ENCODE peak calls at places on chromosomes 12 and 14, in four cellular contexts. Q, T, W and J are unnamed samples.

GRCh38 chr12:32087301-32087700 is 19.3 kb upstream of the BICD1 start:
- DNase-seq in T (no peak), Q (no peak), W (no peak), J (no peak)

GRCh38 chr12:39145175-39145999 is 240.0 kb upstream of the CPNE8 start:
- DNase-seq in Q (no peak), T (no peak), W (peak), J (no peak)

GRCh38 chr12:104958946-104959841 is 1.1 kb upstream of the SLC41A2 start:
- DNase-seq in W (peak), T (no peak), Q (no peak), J (no peak)

GRCh38 chr14:75793806-75794205 is 132.8 kb downstream of the TTLL5 start:
- DNase-seq in Q (no peak), W (no peak), T (no peak), J (no peak)

GRCh38 chr12:88334271-88334670 is 192.2 kb downstream of the TMTC3 start:
- DNase-seq in W (no peak), T (no peak), Q (peak), J (no peak)

GRCh38 chr12:71299541-71300376 is 139.8 kb upstream of the LGR5 start:
- DNase-seq in Q (no peak), T (no peak), W (no peak), J (no peak)

GRCh38 chr12:22271036-22271435 is 63.5 kb downstream of the ST8SIA1 start:
- DNase-seq in Q (peak), T (no peak), W (no peak), J (no peak)

GRCh38 chr12:101407054-101407437 is 526 bp downstream of the ARL1 start:
- DNase-seq in T (no peak), W (no peak), Q (peak), J (no peak)

GRCh38 chr12:65276923-65277322 is 1.6 kb upstream of the MSRB3 start:
- DNase-seq in Q (no peak), W (no peak), T (no peak), J (no peak)

GRCh38 chr14:79354336-79354735 is 857.0 kb downstream of the DIO2 start:
- DNase-seq in W (no peak), T (no peak), Q (no peak), J (no peak)

GRCh38 chr12:92465786-92466185 is 237.0 kb upstream of the PLEKHG7 start:
- DNase-seq in T (no peak), W (no peak), Q (no peak), J (no peak)

GRCh38 chr12:30796508-30796780 is 41.7 kb upstream of the CAPRIN2 start:
- DNase-seq in W (no peak), T (no peak), Q (no peak), J (no peak)

GRCh38 chr14:36258241-36258640 is 62.2 kb downstream of the MBIP start:
- DNase-seq in Q (no peak), W (no peak), T (no peak), J (no peak)

GRCh38 chr14:38366374-38366773 is 110.5 kb upstream of the CLEC14A start:
- DNase-seq in T (no peak), Q (no peak), W (no peak), J (no peak)

GRCh38 chr14:90743826-90744225 is 72.4 kb downstream of the TTC7B start:
- DNase-seq in Q (no peak), T (no peak), W (no peak), J (no peak)

GRCh38 chr14:74357585-74357984 is 9.3 kb downstream of the VRTN start:
- DNase-seq in Q (no peak), W (no peak), T (no peak), J (no peak)

GRCh38 chr12:61412209-61412608 is 848.0 kb upstream of the USP15 start:
- DNase-seq in T (no peak), Q (no peak), W (no peak), J (no peak)

GRCh38 chr12:117072736-117073475 is 26.3 kb downstream of the TESC start:
- DNase-seq in W (no peak), T (no peak), Q (no peak), J (no peak)

GRCh38 chr14:21039059-21039422 is 3.1 kb upstream of the RNASE7 start:
- DNase-seq in T (peak), Q (peak), W (no peak), J (peak)

GRCh38 chr14:43938588-43939281 is 568.3 kb downstream of the FSCB start:
- DNase-seq in W (no peak), Q (no peak), T (no peak), J (no peak)

GRCh38 chr12:1724250-1724649 is 33.4 kb downstream of the ADIPOR2 start:
- DNase-seq in Q (no peak), W (no peak), T (no peak), J (no peak)

GRCh38 chr12:103779410-103780092 is 61.5 kb downstream of the NT5DC3 start:
- DNase-seq in T (no peak), Q (no peak), W (no peak), J (no peak)

GRCh38 chr14:100434033-100434601 is 111.0 kb downstream of the SLC25A47 start:
- DNase-seq in Q (no peak), W (no peak), T (no peak), J (no peak)

GRCh38 chr14:34810028-34810427 is 65.1 kb downstream of the BAZ1A start:
- DNase-seq in T (no peak), W (no peak), Q (no peak), J (no peak)

GRCh38 chr12:130401703-130402102 is 64.0 kb downstream of the PIWIL1 start:
- DNase-seq in W (no peak), T (no peak), Q (no peak), J (no peak)

GRCh38 chr12:4538207-4539160 is at the start of gene RAD51AP1:
- DNase-seq in Q (peak), T (peak), W (peak), J (peak)

GRCh38 chr14:64704145-64704742 is at the start of gene PLEKHG3:
- DNase-seq in W (peak), Q (peak), T (peak), J (peak)

DNA sequence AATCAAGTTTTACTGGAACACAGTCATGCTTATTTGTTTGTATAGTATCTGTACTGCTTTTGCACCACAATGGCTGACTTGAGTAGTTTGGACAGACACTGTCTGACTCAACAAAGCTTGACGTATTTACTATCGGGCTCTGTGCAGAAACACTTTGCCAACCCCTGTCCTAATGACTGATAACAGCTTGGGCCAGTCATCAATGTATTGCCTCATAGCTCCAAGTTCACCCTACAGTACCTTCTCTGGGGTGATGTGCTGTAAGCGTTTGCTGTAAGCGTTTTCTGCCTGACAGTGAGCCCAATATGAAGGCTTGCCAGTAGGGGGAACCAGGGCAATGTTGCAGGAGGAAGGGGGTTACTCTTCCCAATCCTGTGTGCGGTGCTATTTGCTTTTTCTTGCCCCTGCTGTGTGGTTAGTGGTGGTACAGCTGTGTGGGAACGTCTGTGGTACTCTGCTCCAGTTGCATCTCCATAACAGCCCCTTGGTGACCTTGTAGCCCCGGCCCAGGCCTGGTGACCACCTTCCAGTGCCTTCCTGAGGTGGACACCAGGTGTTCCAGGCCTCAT is 5.4 kb upstream of the CCDC177 start:
- DNase-seq in T (no peak), Q (peak), W (peak), J (peak)
- TF ChIP-seq CTCF in T (no peak), Q (peak), W (peak), J (no peak)

GRCh38 chr12:114636723-114637480 is 47.1 kb downstream of the TBX3 start:
- DNase-seq in T (no peak), Q (no peak), W (no peak), J (no peak)
- TF ChIP-seq CTCF in T (no peak), Q (peak), W (peak), J (no peak)

GRCh38 chr14:92993302-92993701 is 70.4 kb downstream of the CHGA start:
- DNase-seq in T (no peak), W (no peak), Q (no peak), J (no peak)

GRCh38 chr14:92994942-92995341 is 72.0 kb downstream of the CHGA start:
- DNase-seq in Q (no peak), W (no peak), T (no peak), J (no peak)

GRCh38 chr14:92997343-92998061 is 74.6 kb downstream of the CHGA start:
- DNase-seq in W (no peak), T (no peak), Q (no peak), J (no peak)

GRCh38 chr14:92991536-92991935 is 68.6 kb downstream of the CHGA start:
- DNase-seq in Q (no peak), W (no peak), T (no peak), J (no peak)

DNA sequence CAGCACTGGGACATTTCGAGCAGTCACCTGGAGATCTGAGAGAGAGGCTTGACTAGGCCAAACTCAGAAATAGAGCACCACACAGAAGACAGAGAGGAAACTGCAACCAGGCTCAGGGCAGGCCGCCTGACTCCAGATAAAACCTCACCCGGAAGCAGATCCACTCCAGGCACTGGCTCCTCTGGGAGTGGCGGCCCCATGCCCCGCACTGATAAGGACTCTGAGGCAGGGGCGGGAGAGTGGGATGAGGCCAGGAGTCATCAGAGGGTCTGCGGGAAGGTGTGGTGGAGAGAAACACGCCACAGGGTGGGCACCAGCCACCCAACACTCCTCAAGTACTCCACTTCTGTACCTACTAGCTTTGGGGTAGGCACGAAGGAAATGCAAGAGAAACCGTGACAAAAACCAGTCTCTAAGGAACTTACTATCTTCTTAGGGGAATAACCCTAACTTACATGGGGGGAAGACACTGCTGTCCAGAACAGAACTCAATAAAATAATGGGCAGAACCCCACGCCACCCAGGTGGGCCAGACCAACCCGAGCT is 71.3 kb downstream of the CHGA start:
- DNase-seq in W (no peak), T (no peak), Q (no peak), J (no peak)
- TF ChIP-seq CTCF in W (no peak), T (no peak), Q (no peak), J (no peak)

DNA sequence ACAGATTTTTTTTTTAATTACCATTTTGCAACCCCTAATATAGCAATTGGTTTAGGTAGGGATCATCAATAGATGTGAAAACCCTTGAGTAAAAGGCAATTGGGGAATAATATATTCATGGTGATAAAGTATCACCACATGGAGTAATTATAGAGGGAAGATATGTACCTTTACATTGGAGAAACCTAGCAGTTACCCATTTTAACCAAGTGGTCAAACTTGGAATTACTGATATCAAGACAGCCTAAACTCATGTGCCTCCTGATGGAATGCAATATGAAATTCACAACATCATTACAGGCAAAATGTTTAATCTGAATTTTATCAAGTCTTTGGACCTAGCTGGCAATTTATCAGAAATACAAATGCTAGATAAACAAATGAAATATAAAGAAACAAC is 6.7 kb upstream of the SLC10A1 start:
- DNase-seq in T (no peak), W (no peak), Q (no peak), J (no peak)
- TF ChIP-seq CTCF in T (no peak), W (no peak), Q (peak), J (no peak)

GRCh38 chr12:9149372-9149771 is 33.7 kb upstream of the A2M start:
- DNase-seq in Q (no peak), T (no peak), W (no peak), J (no peak)
- TF ChIP-seq CTCF in Q (no peak), T (no peak), W (no peak), J (no peak)

GRCh38 chr12:131836193-131836592 is 8.0 kb downstream of the MMP17 start:
- DNase-seq in T (no peak), W (no peak), Q (no peak), J (no peak)
- TF ChIP-seq CTCF in T (no peak), W (peak), Q (peak), J (no peak)

GRCh38 chr12:41992692-41993215 is 151.9 kb downstream of the GXYLT1 start:
- DNase-seq in W (no peak), T (no peak), Q (no peak), J (no peak)

GRCh38 chr12:41993283-41993682 is 151.4 kb downstream of the GXYLT1 start:
- DNase-seq in Q (no peak), W (no peak), T (no peak), J (no peak)

GRCh38 chr12:41988715-41989114 is 156.0 kb downstream of the GXYLT1 start:
- DNase-seq in T (no peak), Q (no peak), W (no peak), J (no peak)

DNA sequence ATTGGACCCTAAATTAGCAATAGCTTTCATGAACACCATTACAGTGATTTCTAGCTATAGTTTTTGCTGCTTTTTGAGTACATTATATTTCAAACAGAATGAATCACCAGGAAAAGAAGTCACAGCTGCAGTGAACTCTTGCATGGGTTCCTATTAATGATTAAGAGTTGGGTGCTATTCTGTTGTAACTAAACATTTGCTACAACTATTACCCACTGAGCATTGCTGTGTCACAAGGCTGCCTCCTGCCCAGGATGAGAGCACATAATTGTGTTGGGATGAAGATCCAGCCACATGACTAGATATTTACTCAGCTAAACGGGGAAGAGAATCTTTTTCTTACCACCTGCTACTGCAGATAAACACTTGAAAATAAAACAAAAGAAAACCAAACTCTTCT is 152.6 kb downstream of the GXYLT1 start:
- DNase-seq in Q (no peak), W (no peak), T (no peak), J (no peak)
- TF ChIP-seq CTCF in Q (no peak), W (no peak), T (no peak), J (no peak)

GRCh38 chr12:113050808-113051207 is 5.7 kb upstream of the DTX1 start:
- DNase-seq in T (no peak), Q (no peak), W (no peak), J (no peak)

GRCh38 chr12:113052326-113052725 is 4.2 kb upstream of the DTX1 start:
- DNase-seq in T (no peak), W (no peak), Q (no peak), J (no peak)

GRCh38 chr12:113051759-113052158 is 4.8 kb upstream of the DTX1 start:
- DNase-seq in Q (no peak), W (no peak), T (no peak), J (no peak)

GRCh38 chr12:113048716-113049127 is 7.8 kb upstream of the DTX1 start:
- DNase-seq in W (peak), T (peak), Q (peak), J (no peak)

DNA sequence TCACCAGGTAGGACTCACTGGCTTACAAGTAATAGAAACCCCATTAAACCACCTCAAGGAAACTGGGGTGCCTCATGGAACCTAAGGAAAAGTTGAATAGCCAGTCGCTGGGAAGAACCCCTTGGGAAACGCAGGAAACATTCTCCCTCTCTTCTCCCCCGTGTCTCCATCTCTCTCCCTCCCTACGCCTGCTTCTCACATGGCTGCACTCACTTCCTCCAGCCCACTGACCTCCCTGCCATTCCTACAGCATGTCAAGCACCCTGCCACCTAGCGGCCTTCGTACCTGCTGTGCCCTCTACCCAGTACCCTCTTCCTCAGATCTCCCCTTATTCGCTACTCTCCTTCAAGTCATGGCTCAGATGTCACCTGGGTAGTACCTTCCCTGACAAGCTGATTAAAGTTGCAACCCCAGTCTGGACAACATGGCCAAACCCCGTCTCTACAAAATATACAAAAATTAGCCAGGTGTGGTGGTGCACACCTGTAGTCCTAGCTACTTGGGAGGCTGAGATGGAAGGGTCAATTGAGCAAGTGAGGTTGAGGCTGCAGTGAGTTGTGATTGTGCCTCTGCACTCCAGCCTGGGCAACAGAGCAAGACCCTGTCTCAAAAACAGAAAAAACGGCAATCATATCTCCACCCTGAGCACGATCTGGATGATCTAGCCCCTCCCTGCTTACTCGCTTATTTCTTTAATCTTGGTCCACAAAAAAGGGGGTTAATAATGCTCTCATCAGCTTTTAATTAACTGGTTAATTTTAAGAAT is 6.4 kb upstream of the DTX1 start:
- DNase-seq in Q (no peak), W (peak), T (no peak), J (no peak)
- TF ChIP-seq CTCF in Q (no peak), W (peak), T (no peak), J (no peak)